ENCODE peak calls at places on chromosomes 2 and 18, in eight cellular contexts. One of them, this sample, is unnamed.

GRCh38 chr2:15223887-15224286 is 337.2 kb downstream of the NBAS start:
- DNase-seq in brain microvascular endothelial cell: peak; percentile 78
- DNase-seq in epithelial cell of proximal tubule: peak; percentile 78
- DNase-seq in breast epithelium: no peak
- DNase-seq in keratinocyte: peak; percentile 17
- DNase-seq in astrocyte of the spinal cord: peak; percentile 73
- DNase-seq in stomach: no peak
- DNase-seq in tibial artery: no peak
- DNase-seq in this sample: peak; percentile 44

GRCh38 chr2:95061601-95062183 is 36.2 kb downstream of the MAL start:
- DNase-seq in brain microvascular endothelial cell: no peak
- DNase-seq in epithelial cell of proximal tubule: no peak
- DNase-seq in breast epithelium: no peak
- DNase-seq in keratinocyte: no peak
- DNase-seq in astrocyte of the spinal cord: no peak
- DNase-seq in stomach: no peak
- DNase-seq in tibial artery: no peak
- DNase-seq in this sample: no peak

GRCh38 chr2:177832611-177833133 is 239.9 kb downstream of the PDE11A start:
- DNase-seq in brain microvascular endothelial cell: no peak
- DNase-seq in epithelial cell of proximal tubule: no peak
- DNase-seq in breast epithelium: no peak
- DNase-seq in keratinocyte: no peak
- DNase-seq in astrocyte of the spinal cord: no peak
- DNase-seq in stomach: no peak
- DNase-seq in tibial artery: no peak
- DNase-seq in this sample: no peak

GRCh38 chr2:121944072-121944829 is 188.8 kb downstream of the TSN start:
- DNase-seq in brain microvascular endothelial cell: peak; percentile 72
- DNase-seq in epithelial cell of proximal tubule: peak; percentile 33
- DNase-seq in breast epithelium: peak; percentile 18
- DNase-seq in keratinocyte: peak; percentile 45
- DNase-seq in astrocyte of the spinal cord: peak; percentile 36
- DNase-seq in stomach: no peak
- DNase-seq in tibial artery: peak; percentile 27
- DNase-seq in this sample: peak; percentile 15

GRCh38 chr18:36328385-36328858 is 30.9 kb downstream of the FHOD3 start:
- DNase-seq in brain microvascular endothelial cell: no peak
- DNase-seq in epithelial cell of proximal tubule: no peak
- DNase-seq in breast epithelium: no peak
- DNase-seq in keratinocyte: no peak
- DNase-seq in astrocyte of the spinal cord: no peak
- DNase-seq in stomach: no peak
- DNase-seq in tibial artery: no peak
- DNase-seq in this sample: no peak

GRCh38 chr18:9743200-9744016 is 35.3 kb downstream of the RAB31 start:
- DNase-seq in brain microvascular endothelial cell: peak; percentile 98
- DNase-seq in epithelial cell of proximal tubule: peak; percentile 83
- DNase-seq in breast epithelium: peak; percentile 50
- DNase-seq in keratinocyte: peak; percentile 92
- DNase-seq in astrocyte of the spinal cord: peak; percentile 97
- DNase-seq in stomach: peak; percentile 47
- DNase-seq in tibial artery: no peak
- DNase-seq in this sample: peak; percentile 90

GRCh38 chr18:58105206-58105907 is 61.3 kb downstream of the NEDD4L start:
- DNase-seq in brain microvascular endothelial cell: no peak
- DNase-seq in epithelial cell of proximal tubule: no peak
- DNase-seq in breast epithelium: no peak
- DNase-seq in keratinocyte: no peak
- DNase-seq in astrocyte of the spinal cord: no peak
- DNase-seq in stomach: no peak
- DNase-seq in tibial artery: no peak
- DNase-seq in this sample: no peak

GRCh38 chr2:128986026-128986720 is 667.5 kb upstream of the HS6ST1 start:
- DNase-seq in brain microvascular endothelial cell: no peak
- DNase-seq in epithelial cell of proximal tubule: no peak
- DNase-seq in breast epithelium: no peak
- DNase-seq in keratinocyte: no peak
- DNase-seq in astrocyte of the spinal cord: peak; percentile 1
- DNase-seq in stomach: no peak
- DNase-seq in tibial artery: no peak
- DNase-seq in this sample: peak; percentile 40

GRCh38 chr2:24743914-24744313 is 49.3 kb downstream of the PTRHD1 start:
- DNase-seq in brain microvascular endothelial cell: no peak
- DNase-seq in epithelial cell of proximal tubule: no peak
- DNase-seq in breast epithelium: no peak
- DNase-seq in keratinocyte: no peak
- DNase-seq in astrocyte of the spinal cord: no peak
- DNase-seq in stomach: no peak
- DNase-seq in tibial artery: no peak
- DNase-seq in this sample: no peak

GRCh38 chr2:63424329-63425078 is 163.8 kb downstream of the WDPCP start:
- DNase-seq in brain microvascular endothelial cell: peak; percentile 59
- DNase-seq in epithelial cell of proximal tubule: peak; percentile 10
- DNase-seq in breast epithelium: no peak
- DNase-seq in keratinocyte: peak; percentile 7
- DNase-seq in astrocyte of the spinal cord: peak; percentile 41
- DNase-seq in stomach: no peak
- DNase-seq in tibial artery: no peak
- DNase-seq in this sample: peak; percentile 1

GRCh38 chr18:78965260-78965659 is 14.4 kb upstream of the SALL3 start:
- DNase-seq in brain microvascular endothelial cell: no peak
- DNase-seq in epithelial cell of proximal tubule: no peak
- DNase-seq in breast epithelium: no peak
- DNase-seq in keratinocyte: no peak
- DNase-seq in astrocyte of the spinal cord: no peak
- DNase-seq in stomach: no peak
- DNase-seq in tibial artery: no peak
- DNase-seq in this sample: no peak

GRCh38 chr2:119005081-119005480 is 63.1 kb downstream of the MARCO start:
- DNase-seq in brain microvascular endothelial cell: no peak
- DNase-seq in epithelial cell of proximal tubule: peak; percentile 37
- DNase-seq in breast epithelium: peak; percentile 12
- DNase-seq in keratinocyte: no peak
- DNase-seq in astrocyte of the spinal cord: no peak
- DNase-seq in stomach: no peak
- DNase-seq in tibial artery: no peak
- DNase-seq in this sample: no peak

GRCh38 chr2:170770008-170770303 is 222 bp upstream of the ERICH2 start:
- DNase-seq in brain microvascular endothelial cell: no peak
- DNase-seq in epithelial cell of proximal tubule: no peak
- DNase-seq in breast epithelium: no peak
- DNase-seq in keratinocyte: no peak
- DNase-seq in astrocyte of the spinal cord: no peak
- DNase-seq in stomach: no peak
- DNase-seq in tibial artery: no peak
- DNase-seq in this sample: no peak

GRCh38 chr18:23301971-23302370 is 151.1 kb upstream of the RIOK3 start:
- DNase-seq in brain microvascular endothelial cell: no peak
- DNase-seq in epithelial cell of proximal tubule: no peak
- DNase-seq in breast epithelium: no peak
- DNase-seq in keratinocyte: no peak
- DNase-seq in astrocyte of the spinal cord: no peak
- DNase-seq in stomach: no peak
- DNase-seq in tibial artery: no peak
- DNase-seq in this sample: no peak

DNA sequence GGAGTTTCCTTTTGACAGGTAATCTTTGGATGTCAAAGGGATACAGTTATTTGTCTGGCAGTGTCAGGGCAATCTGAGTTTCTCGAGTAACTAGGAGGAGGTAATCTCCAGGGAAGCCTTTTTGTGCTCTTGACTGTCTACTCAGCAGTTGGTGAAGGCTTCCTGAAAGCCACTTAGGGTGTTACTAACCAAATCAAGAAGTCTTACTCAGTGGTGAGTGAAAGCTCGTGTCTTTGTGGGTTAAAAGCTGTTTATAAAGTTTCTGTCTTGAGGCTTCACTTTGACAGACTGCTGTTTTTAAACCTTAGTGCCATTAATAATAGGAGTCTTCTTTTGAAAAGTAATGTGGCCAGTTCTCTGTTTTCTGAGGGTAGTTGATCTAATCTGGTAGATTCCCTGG is 1.7 kb downstream of the THSD7B start:
- DNase-seq in brain microvascular endothelial cell: no peak
- DNase-seq in epithelial cell of proximal tubule: no peak
- DNase-seq in breast epithelium: no peak
- DNase-seq in keratinocyte: no peak
- DNase-seq in astrocyte of the spinal cord: no peak
- DNase-seq in stomach: no peak
- DNase-seq in tibial artery: no peak
- DNase-seq in this sample: no peak
- H3K4me3 ChIP-seq in brain microvascular endothelial cell: no peak overlapping the region
- H3K4me3 ChIP-seq in epithelial cell of proximal tubule: no peak overlapping the region
- H3K4me3 ChIP-seq in breast epithelium: no peak overlapping the region
- H3K4me3 ChIP-seq in keratinocyte: no peak overlapping the region
- H3K4me3 ChIP-seq in astrocyte of the spinal cord: no peak overlapping the region
- H3K4me3 ChIP-seq in stomach: no peak overlapping the region
- H3K4me3 ChIP-seq in tibial artery: peak overlapping the region; percentile 65
- H3K4me3 ChIP-seq in this sample: no peak overlapping the region

GRCh38 chr2:191043438-191043837 is 29.5 kb upstream of the STAT1 start:
- DNase-seq in brain microvascular endothelial cell: no peak
- DNase-seq in epithelial cell of proximal tubule: no peak
- DNase-seq in breast epithelium: no peak
- DNase-seq in keratinocyte: no peak
- DNase-seq in astrocyte of the spinal cord: peak; percentile 13
- DNase-seq in stomach: no peak
- DNase-seq in tibial artery: no peak
- DNase-seq in this sample: no peak
- TF ChIP-seq CTCF in brain microvascular endothelial cell: no peak
- TF ChIP-seq CTCF in epithelial cell of proximal tubule: no peak
- TF ChIP-seq CTCF in breast epithelium: no peak
- TF ChIP-seq CTCF in keratinocyte: no peak
- TF ChIP-seq CTCF in astrocyte of the spinal cord: no peak
- TF ChIP-seq CTCF in stomach: no peak
- TF ChIP-seq CTCF in tibial artery: no peak
- TF ChIP-seq CTCF in this sample: no peak

GRCh38 chr2:191436368-191437055 is 191.3 kb downstream of the MYO1B start:
- DNase-seq in brain microvascular endothelial cell: no peak
- DNase-seq in epithelial cell of proximal tubule: no peak
- DNase-seq in breast epithelium: no peak
- DNase-seq in keratinocyte: no peak
- DNase-seq in astrocyte of the spinal cord: no peak
- DNase-seq in stomach: no peak
- DNase-seq in tibial artery: no peak
- DNase-seq in this sample: no peak
- H3K4me3 ChIP-seq in brain microvascular endothelial cell: no peak overlapping the region
- H3K4me3 ChIP-seq in epithelial cell of proximal tubule: no peak overlapping the region
- H3K4me3 ChIP-seq in breast epithelium: no peak overlapping the region
- H3K4me3 ChIP-seq in keratinocyte: no peak overlapping the region
- H3K4me3 ChIP-seq in astrocyte of the spinal cord: no peak overlapping the region
- H3K4me3 ChIP-seq in stomach: no peak overlapping the region
- H3K4me3 ChIP-seq in tibial artery: no peak overlapping the region
- H3K4me3 ChIP-seq in this sample: no peak overlapping the region

GRCh38 chr2:10481055-10481665 is 33.0 kb upstream of the ODC1 start:
- DNase-seq in brain microvascular endothelial cell: no peak
- DNase-seq in epithelial cell of proximal tubule: no peak
- DNase-seq in breast epithelium: no peak
- DNase-seq in keratinocyte: no peak
- DNase-seq in astrocyte of the spinal cord: no peak
- DNase-seq in stomach: no peak
- DNase-seq in tibial artery: no peak
- DNase-seq in this sample: no peak

GRCh38 chr2:10482460-10482859 is 34.3 kb upstream of the ODC1 start:
- DNase-seq in brain microvascular endothelial cell: no peak
- DNase-seq in epithelial cell of proximal tubule: no peak
- DNase-seq in breast epithelium: no peak
- DNase-seq in keratinocyte: no peak
- DNase-seq in astrocyte of the spinal cord: no peak
- DNase-seq in stomach: no peak
- DNase-seq in tibial artery: no peak
- DNase-seq in this sample: no peak

GRCh38 chr2:10481666-10482157 is 33.6 kb upstream of the ODC1 start:
- DNase-seq in brain microvascular endothelial cell: no peak
- DNase-seq in epithelial cell of proximal tubule: no peak
- DNase-seq in breast epithelium: no peak
- DNase-seq in keratinocyte: no peak
- DNase-seq in astrocyte of the spinal cord: no peak
- DNase-seq in stomach: no peak
- DNase-seq in tibial artery: no peak
- DNase-seq in this sample: no peak

GRCh38 chr2:10478916-10479315 is 30.8 kb upstream of the ODC1 start:
- DNase-seq in brain microvascular endothelial cell: no peak
- DNase-seq in epithelial cell of proximal tubule: no peak
- DNase-seq in breast epithelium: no peak
- DNase-seq in keratinocyte: no peak
- DNase-seq in astrocyte of the spinal cord: no peak
- DNase-seq in stomach: no peak
- DNase-seq in tibial artery: no peak
- DNase-seq in this sample: no peak

GRCh38 chr2:10480359-10480949 is 32.3 kb upstream of the ODC1 start:
- DNase-seq in brain microvascular endothelial cell: no peak
- DNase-seq in epithelial cell of proximal tubule: no peak
- DNase-seq in breast epithelium: no peak
- DNase-seq in keratinocyte: no peak
- DNase-seq in astrocyte of the spinal cord: no peak
- DNase-seq in stomach: no peak
- DNase-seq in tibial artery: no peak
- DNase-seq in this sample: no peak
- TF ChIP-seq CTCF in brain microvascular endothelial cell: no peak
- TF ChIP-seq CTCF in epithelial cell of proximal tubule: no peak
- TF ChIP-seq CTCF in breast epithelium: no peak
- TF ChIP-seq CTCF in keratinocyte: no peak
- TF ChIP-seq CTCF in astrocyte of the spinal cord: no peak
- TF ChIP-seq CTCF in stomach: no peak
- TF ChIP-seq CTCF in tibial artery: no peak
- TF ChIP-seq CTCF in this sample: no peak

GRCh38 chr2:127807678-127808353 is 3.2 kb downstream of the WDR33 start:
- DNase-seq in brain microvascular endothelial cell: no peak
- DNase-seq in epithelial cell of proximal tubule: no peak
- DNase-seq in breast epithelium: no peak
- DNase-seq in keratinocyte: no peak
- DNase-seq in astrocyte of the spinal cord: peak; percentile 31
- DNase-seq in stomach: no peak
- DNase-seq in tibial artery: no peak
- DNase-seq in this sample: no peak
- H3K4me3 ChIP-seq in brain microvascular endothelial cell: no peak overlapping the region
- H3K4me3 ChIP-seq in epithelial cell of proximal tubule: no peak overlapping the region
- H3K4me3 ChIP-seq in breast epithelium: no peak overlapping the region
- H3K4me3 ChIP-seq in keratinocyte: no peak overlapping the region
- H3K4me3 ChIP-seq in astrocyte of the spinal cord: no peak overlapping the region
- H3K4me3 ChIP-seq in stomach: no peak overlapping the region
- H3K4me3 ChIP-seq in tibial artery: no peak overlapping the region
- H3K4me3 ChIP-seq in this sample: no peak overlapping the region

GRCh38 chr2:19901458-19902271 is at the start of gene TTC32:
- DNase-seq in brain microvascular endothelial cell: peak; percentile 94
- DNase-seq in epithelial cell of proximal tubule: peak; percentile 77
- DNase-seq in breast epithelium: peak; percentile 91
- DNase-seq in keratinocyte: peak; percentile 66
- DNase-seq in astrocyte of the spinal cord: peak; percentile 96
- DNase-seq in stomach: peak; percentile 93
- DNase-seq in tibial artery: peak; percentile 93
- DNase-seq in this sample: peak; percentile 90
- TF ChIP-seq CTCF in brain microvascular endothelial cell: no peak
- TF ChIP-seq CTCF in epithelial cell of proximal tubule: peak; percentile 11
- TF ChIP-seq CTCF in breast epithelium: no peak
- TF ChIP-seq CTCF in keratinocyte: no peak
- TF ChIP-seq CTCF in astrocyte of the spinal cord: no peak
- TF ChIP-seq CTCF in stomach: peak; percentile 29
- TF ChIP-seq CTCF in tibial artery: no peak
- TF ChIP-seq CTCF in this sample: peak; percentile 19